ENCODE peak calls at places on chromosomes 7 and 10, in nine cellular contexts. D is renal cortical epithelial cell; X is posterior vena cava; J is stimulated activated CD8-positive, alpha-beta memory T cell treated with anti-CD3 and anti-CD28 coated beads, Interleukin-2, amount 100 ng/mL, for 1 hour; C is NCI-H774; N is neuronal stem cell; Y is colonic mucosa; K is mucosa of descending colon; H is stimulated activated naive CD8-positive, alpha-beta T cell treated with anti-CD3 and anti-CD28 coated beads, Interleukin-15, Interleukin-2, amounts not matched to agents 100 U/mL and 50 U/mL, for 24 hours. Z is an unnamed sample.

GRCh38 chr10:116216676-116217075 is 56.3 kb downstream of the GFRA1 start:
- DNase-seq in D (peak), X (no peak), J (no peak), C (no peak), N (no peak), Y (no peak), K (no peak), H (no peak), Z (no peak)

GRCh38 chr7:13179011-13179574 is 491.7 kb downstream of the ARL4A start:
- DNase-seq in D (peak), X (no peak), J (no peak), C (peak), N (no peak), Y (no peak), K (no peak), H (no peak), Z (no peak)

GRCh38 chr7:140512317-140513000 is 33.2 kb upstream of the MKRN1 start:
- DNase-seq in D (peak), X (no peak), J (no peak), C (peak), N (no peak), Y (peak), K (peak), H (no peak), Z (no peak)

GRCh38 chr10:119546009-119546408 is 3.5 kb upstream of the RGS10 start:
- DNase-seq in D (peak), X (no peak), J (no peak), C (no peak), N (no peak), Y (no peak), K (no peak), H (no peak), Z (no peak)

GRCh38 chr7:113608786-113609185 is 310.0 kb downstream of the PPP1R3A start:
- DNase-seq in D (no peak), X (no peak), J (no peak), C (no peak), N (no peak), Y (no peak), K (no peak), H (no peak), Z (no peak)

GRCh38 chr7:27148776-27149641 is 1.4 kb upstream of the HOXA6 start:
- DNase-seq in D (no peak), X (no peak), J (no peak), C (no peak), N (no peak), Y (peak), K (no peak), H (no peak), Z (peak)

GRCh38 chr10:94186722-94187121 is 176.0 kb downstream of the NOC3L start:
- DNase-seq in D (no peak), X (no peak), J (no peak), C (no peak), N (no peak), Y (no peak), K (no peak), H (no peak), Z (no peak)

GRCh38 chr10:115710136-115710535 is 562.9 kb downstream of the GFRA1 start:
- DNase-seq in D (peak), X (no peak), J (no peak), C (no peak), N (no peak), Y (no peak), K (no peak), H (no peak), Z (no peak)

GRCh38 chr7:2151235-2151634 is 81.5 kb downstream of the MAD1L1 start:
- DNase-seq in D (no peak), X (no peak), J (no peak), C (no peak), N (no peak), Y (no peak), K (no peak), H (no peak), Z (no peak)

GRCh38 chr7:44541028-44541869 is at the start of gene NPC1L1:
- DNase-seq in D (peak), X (no peak), J (no peak), C (no peak), N (no peak), Y (no peak), K (no peak), H (no peak), Z (no peak)

GRCh38 chr7:4143006-4143405 is 539.1 kb upstream of the FOXK1 start:
- DNase-seq in D (no peak), X (peak), J (no peak), C (no peak), N (no peak), Y (no peak), K (no peak), H (no peak), Z (no peak)

GRCh38 chr10:103822052-103822716 is 33.2 kb downstream of the SH3PXD2A start:
- DNase-seq in D (no peak), X (peak), J (no peak), C (no peak), N (no peak), Y (no peak), K (no peak), H (no peak), Z (no peak)

GRCh38 chr7:92244803-92245486 is 769 bp downstream of the KRIT1 start:
- DNase-seq in D (peak), X (no peak), J (no peak), C (no peak), N (peak), Y (no peak), K (no peak), H (no peak), Z (no peak)

GRCh38 chr10:103481974-103482531 is 3.0 kb upstream of the CALHM3 start:
- DNase-seq in D (peak), X (no peak), J (no peak), C (peak), N (no peak), Y (peak), K (no peak), H (no peak), Z (no peak)

GRCh38 chr7:26376208-26376917 is 84.7 kb downstream of the SNX10 start:
- DNase-seq in D (no peak), X (no peak), J (peak), C (peak), N (peak), Y (peak), K (peak), H (peak), Z (no peak)

GRCh38 chr7:121575194-121575766 is 179.2 kb upstream of the FAM3C start:
- DNase-seq in D (no peak), X (no peak), J (no peak), C (no peak), N (no peak), Y (no peak), K (no peak), H (no peak), Z (no peak)

GRCh38 chr10:89644967-89645741 is at the start of gene PANK1:
- DNase-seq in D (peak), X (peak), J (peak), C (peak), N (peak), Y (peak), K (peak), H (peak), Z (peak)

GRCh38 chr7:133556070-133556469 is 303.2 kb downstream of the EXOC4 start:
- DNase-seq in D (no peak), X (no peak), J (no peak), C (no peak), N (no peak), Y (no peak), K (no peak), H (no peak), Z (no peak)

GRCh38 chr7:50142421-50143113 is 49.5 kb upstream of the ZPBP start:
- DNase-seq in D (peak), X (no peak), J (no peak), C (peak), N (peak), Y (no peak), K (no peak), H (no peak), Z (no peak)

GRCh38 chr7:93719546-93719945 is 145.0 kb upstream of the CALCR start:
- DNase-seq in D (peak), X (no peak), J (no peak), C (no peak), N (no peak), Y (no peak), K (no peak), H (no peak), Z (no peak)

GRCh38 chr7:123798527-123799188 is 46.3 kb upstream of the HYAL4 start:
- DNase-seq in D (peak), X (no peak), J (no peak), C (no peak), N (no peak), Y (no peak), K (no peak), H (no peak), Z (no peak)

GRCh38 chr10:69345402-69345801 is 67.1 kb downstream of the HK1 start:
- DNase-seq in D (no peak), X (peak), J (no peak), C (peak), N (no peak), Y (no peak), K (no peak), H (no peak), Z (no peak)

GRCh38 chr10:78972160-78972946 is 96.4 kb upstream of the ZMIZ1 start:
- DNase-seq in D (peak), X (peak), J (no peak), C (no peak), N (peak), Y (peak), K (peak), H (no peak), Z (peak)

GRCh38 chr7:101241015-101241363 is 3.4 kb upstream of the CLDN15 start:
- DNase-seq in D (no peak), X (no peak), J (no peak), C (no peak), N (no peak), Y (no peak), K (no peak), H (no peak), Z (no peak)

GRCh38 chr10:76975131-76975530 is 662.5 kb downstream of the KCNMA1 start:
- DNase-seq in D (no peak), X (no peak), J (no peak), C (no peak), N (no peak), Y (no peak), K (no peak), H (no peak), Z (no peak)

GRCh38 chr7:18495412-18496335 is at the start of gene HDAC9:
- DNase-seq in D (peak), X (no peak), J (no peak), C (peak), N (peak), Y (no peak), K (no peak), H (peak), Z (no peak)

GRCh38 chr7:73773700-73774517 is 3.8 kb upstream of the CLDN3 start:
- DNase-seq in D (no peak), X (no peak), J (no peak), C (no peak), N (no peak), Y (peak), K (peak), H (no peak), Z (no peak)

GRCh38 chr7:14020339-14020900 is 31.0 kb upstream of the ETV1 start:
- DNase-seq in D (peak), X (no peak), J (no peak), C (no peak), N (no peak), Y (no peak), K (no peak), H (no peak), Z (no peak)

GRCh38 chr7:81075150-81075549 is 156.3 kb upstream of the SEMA3C start:
- DNase-seq in D (peak), X (no peak), J (no peak), C (no peak), N (no peak), Y (no peak), K (no peak), H (no peak), Z (no peak)

GRCh38 chr7:152073352-152073751 is 47.9 kb downstream of the GALNT11 start:
- DNase-seq in D (no peak), X (no peak), J (no peak), C (no peak), N (no peak), Y (no peak), K (no peak), H (no peak), Z (no peak)

GRCh38 chr7:130891254-130892094 is 157.5 kb upstream of the KLF14 start:
- DNase-seq in D (peak), X (peak), J (no peak), C (no peak), N (no peak), Y (no peak), K (no peak), H (no peak), Z (no peak)

GRCh38 chr7:121020652-121021051 is 32.1 kb downstream of the CPED1 start:
- DNase-seq in D (peak), X (no peak), J (no peak), C (no peak), N (no peak), Y (no peak), K (no peak), H (no peak), Z (no peak)

GRCh38 chr10:62577666-62578291 is 203.6 kb downstream of the ZNF365 start:
- DNase-seq in D (no peak), X (no peak), J (no peak), C (no peak), N (no peak), Y (no peak), K (no peak), H (no peak), Z (no peak)

GRCh38 chr10:69413221-69413865 is 3.4 kb downstream of the TACR2 start:
- DNase-seq in D (peak), X (peak), J (no peak), C (peak), N (peak), Y (no peak), K (no peak), H (peak), Z (no peak)

GRCh38 chr10:80498833-80499671 is 38.6 kb upstream of the SH2D4B start:
- DNase-seq in D (peak), X (peak), J (no peak), C (no peak), N (no peak), Y (peak), K (peak), H (peak), Z (peak)

GRCh38 chr7:55641273-55641691 is 69.0 kb upstream of the VOPP1 start:
- DNase-seq in D (peak), X (no peak), J (peak), C (peak), N (peak), Y (peak), K (no peak), H (peak), Z (no peak)

GRCh38 chr7:151426486-151426905 is 13.4 kb downstream of the CRYGN start:
- DNase-seq in D (peak), X (peak), J (no peak), C (no peak), N (no peak), Y (peak), K (peak), H (no peak), Z (no peak)

GRCh38 chr10:12980080-12980656 is 21.3 kb downstream of the CCDC3 start:
- DNase-seq in D (no peak), X (no peak), J (no peak), C (no peak), N (no peak), Y (no peak), K (no peak), H (no peak), Z (no peak)